ENCODE peak calls at places on chromosome 13, in six cellular contexts. T, A, O, N, J and W are unnamed samples. For H3K36me3, the result is how much of the 10 kb centered on the place peaks cover.

GRCh38 chr13:40916207-40916998 is 102.7 kb downstream of the ELF1 start:
- DNase-seq in T (no peak), A (peak), O (no peak), N (no peak), J (no peak), W (no peak)

GRCh38 chr13:30431269-30431950 is 9.1 kb downstream of the UBE2L5 start:
- DNase-seq in T (no peak), A (no peak), O (no peak), N (no peak), J (no peak), W (no peak)

GRCh38 chr13:77751513-77752456 is 54.3 kb downstream of the SLAIN1 start:
- DNase-seq in T (no peak), A (peak), O (peak), N (no peak), J (no peak), W (no peak)

GRCh38 chr13:49134305-49134704 is 85.8 kb upstream of the MLNR start:
- DNase-seq in T (no peak), A (no peak), O (no peak), N (no peak), J (no peak), W (no peak)

GRCh38 chr13:79837741-79838450 is 356.9 kb downstream of the NDFIP2 start:
- DNase-seq in T (no peak), A (peak), O (no peak), N (no peak), J (no peak), W (no peak)

GRCh38 chr13:75399168-75399878 is 82.6 kb downstream of the TBC1D4 start:
- DNase-seq in T (no peak), A (no peak), O (no peak), N (no peak), J (no peak), W (no peak)

GRCh38 chr13:50129923-50130685 is 114.9 kb downstream of the KCNRG start:
- DNase-seq in T (no peak), A (peak), O (peak), N (peak), J (no peak), W (peak)

GRCh38 chr13:109680288-109680687 is 106.1 kb downstream of the IRS2 start:
- DNase-seq in T (no peak), A (no peak), O (no peak), N (no peak), J (no peak), W (no peak)

GRCh38 chr13:102400619-102401125 is 1.2 kb downstream of the FGF14 start:
- DNase-seq in T (no peak), A (peak), O (peak), N (peak), J (no peak), W (peak)

GRCh38 chr13:106919093-106919492 is 351.2 kb upstream of the ARGLU1 start:
- DNase-seq in T (no peak), A (no peak), O (no peak), N (no peak), J (no peak), W (no peak)

GRCh38 chr13:21688056-21688455 is 17.2 kb downstream of the FGF9 start:
- DNase-seq in T (no peak), A (no peak), O (no peak), N (no peak), J (no peak), W (no peak)

GRCh38 chr13:57946361-57946760 is 314.8 kb downstream of the PCDH17 start:
- DNase-seq in T (no peak), A (no peak), O (no peak), N (no peak), J (no peak), W (no peak)

GRCh38 chr13:39684531-39685137 is 29.2 kb downstream of the COG6 start:
- DNase-seq in T (no peak), A (peak), O (peak), N (no peak), J (no peak), W (peak)

GRCh38 chr13:29591310-29591709 is 4.2 kb downstream of the SLC7A1 start:
- DNase-seq in T (no peak), A (peak), O (no peak), N (no peak), J (no peak), W (no peak)

GRCh38 chr13:32228330-32229041 is 86.7 kb downstream of the ZAR1L start:
- DNase-seq in T (no peak), A (peak), O (peak), N (no peak), J (no peak), W (no peak)

GRCh38 chr13:99380402-99380801 is 73.2 kb upstream of the GPR183 start:
- DNase-seq in T (no peak), A (no peak), O (no peak), N (no peak), J (no peak), W (no peak)

GRCh38 chr13:44425041-44425814 is 51.6 kb downstream of the SERP2 start:
- DNase-seq in T (no peak), A (no peak), O (no peak), N (no peak), J (no peak), W (peak)

GRCh38 chr13:33953781-33954180 is 135.8 kb downstream of the RFC3 start:
- DNase-seq in T (no peak), A (no peak), O (no peak), N (no peak), J (no peak), W (no peak)

GRCh38 chr13:32791545-32792172 is 205.4 kb downstream of the PDS5B start:
- DNase-seq in T (no peak), A (no peak), O (no peak), N (no peak), J (no peak), W (no peak)

GRCh38 chr13:38872693-38873092 is 117.9 kb downstream of the STOML3 start:
- DNase-seq in T (no peak), A (no peak), O (peak), N (no peak), J (no peak), W (peak)

GRCh38 chr13:74210693-74211393 is 76.6 kb upstream of the KLF12 start:
- DNase-seq in T (no peak), A (peak), O (no peak), N (no peak), J (peak), W (no peak)

GRCh38 chr13:106466691-106467405 is 68.6 kb downstream of the EFNB2 start:
- DNase-seq in T (no peak), A (no peak), O (no peak), N (no peak), J (no peak), W (no peak)

GRCh38 chr13:102798653-102799543 is at the start of the genes BIVM and POGLUT2:
- DNase-seq in T (no peak), A (peak), O (peak), N (peak), J (peak), W (peak)

GRCh38 chr13:95547531-95548167 is 4.9 kb upstream of the CLDN10 start:
- DNase-seq in T (no peak), A (no peak), O (no peak), N (no peak), J (no peak), W (no peak)

GRCh38 chr13:86085890-86086289 is 286.7 kb upstream of the SLITRK6 start:
- DNase-seq in T (no peak), A (no peak), O (no peak), N (no peak), J (no peak), W (no peak)

GRCh38 chr13:45932172-45932571 is 80.6 kb upstream of the SIAH3 start:
- DNase-seq in T (no peak), A (no peak), O (no peak), N (no peak), J (no peak), W (no peak)

GRCh38 chr13:83211301-83211700 is 671.0 kb downstream of the SLITRK1 start:
- DNase-seq in T (no peak), A (no peak), O (no peak), N (no peak), J (no peak), W (no peak)

GRCh38 chr13:99331881-99332293 is 24.7 kb upstream of the GPR183 start:
- DNase-seq in T (no peak), A (no peak), O (no peak), N (no peak), J (no peak), W (no peak)

GRCh38 chr13:33251131-33251629 is 34.4 kb downstream of the STARD13 start:
- DNase-seq in T (no peak), A (peak), O (no peak), N (no peak), J (peak), W (no peak)

GRCh38 chr13:49371943-49372636 is 71.8 kb downstream of the CAB39L start:
- DNase-seq in T (no peak), A (no peak), O (no peak), N (no peak), J (no peak), W (no peak)

GRCh38 chr13:111247552-111247951 is 72.9 kb upstream of the TEX29 start:
- DNase-seq in T (no peak), A (no peak), O (no peak), N (no peak), J (no peak), W (no peak)
- H3K36me3 ChIP-seq in T (under half), A (under half), O (under half), N (under half), J (under half), W (under half)

GRCh38 chr13:113603116-113603710 is 18.7 kb downstream of the TFDP1 start:
- DNase-seq in T (no peak), A (peak), O (no peak), N (peak), J (no peak), W (no peak)
- H3K36me3 ChIP-seq in T (under half), A (under half), O (under half), N (under half), J (under half), W (under half)

GRCh38 chr13:59898066-59898465 is 265.7 kb downstream of the DIAPH3 start:
- DNase-seq in T (no peak), A (no peak), O (no peak), N (no peak), J (no peak), W (no peak)
- H3K36me3 ChIP-seq in T (under half), A (under half), O (under half), N (under half), J (under half), W (under half)

DNA sequence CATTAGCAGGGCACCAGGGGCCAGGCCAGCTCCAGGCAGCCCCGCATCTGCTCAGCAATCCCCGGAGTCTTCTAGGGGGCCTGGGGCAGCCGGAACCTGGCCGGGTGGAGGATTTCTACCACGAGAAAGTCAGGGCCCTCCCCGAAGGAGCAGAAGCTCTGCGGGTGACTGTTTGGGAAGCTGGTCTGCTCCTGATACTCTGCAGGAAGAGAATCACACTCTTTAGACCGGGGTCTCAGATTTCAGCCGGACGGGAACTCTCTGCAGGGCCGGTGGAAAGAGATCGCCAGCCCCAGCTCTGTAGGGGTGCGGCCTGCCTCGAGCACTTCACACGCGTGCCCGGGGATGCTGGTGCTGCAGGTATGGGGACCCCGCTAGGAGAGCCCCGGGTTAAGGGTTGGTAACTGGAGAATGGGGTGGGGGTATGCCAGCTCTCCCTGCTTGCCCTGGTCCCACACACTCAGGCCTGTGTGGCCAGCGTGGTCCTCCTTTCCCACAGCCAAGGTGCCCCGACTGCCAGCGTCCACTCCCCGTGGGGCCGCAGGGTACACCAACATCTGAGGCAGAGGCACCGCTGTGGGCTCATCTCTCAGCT is 20.1 kb downstream of the RASA3 start:
- DNase-seq in T (no peak), A (peak), O (no peak), N (peak), J (no peak), W (peak)
- H3K36me3 ChIP-seq in T (under half), A (under half), O (under half), N (under half), J (under half), W (under half)

DNA sequence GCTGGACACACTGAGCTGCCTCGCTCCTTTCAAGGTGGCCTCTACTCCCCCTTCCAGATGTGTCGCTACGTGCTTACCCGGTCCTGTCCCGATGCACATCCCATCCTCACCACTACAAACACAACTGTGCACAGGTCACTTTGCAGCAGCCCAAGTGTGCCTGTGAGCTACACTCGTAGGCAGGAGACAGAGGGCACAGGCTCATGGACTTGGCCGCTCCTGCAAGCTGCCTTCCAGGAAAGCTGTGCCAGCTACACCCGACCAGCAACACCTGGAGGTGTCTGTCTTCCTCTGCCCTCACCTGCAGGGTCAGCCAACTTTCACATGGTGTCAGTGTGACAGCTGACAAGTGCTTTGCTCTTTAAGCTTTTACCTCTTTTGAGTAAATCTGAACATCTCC is 15.4 kb downstream of the CARS2 start:
- DNase-seq in T (no peak), A (peak), O (no peak), N (no peak), J (no peak), W (no peak)
- H3K36me3 ChIP-seq in T (under half), A (half or more), O (under half), N (under half), J (under half), W (under half)